ENCODE peak calls at places on chromosome 17, in ten cellular contexts. I is IMR-90, H is heart right ventricle, O is left ventricle myocardium inferior, T is neural progenitor cell, M is lower leg skin, E is GM23338, N is lower lobe of right lung, C is HFF-Myc, X is body of pancreas. A is an unnamed sample.

GRCh38 chr17:50359998-50360461 is 13.0 kb downstream of the MRPL27 start:
- DNase-seq in I (no peak), H (no peak), O (no peak), T (no peak), M (no peak), E (no peak), N (no peak), C (no peak), X (peak; percentile 10), A (no peak)

GRCh38 chr17:81976332-81977210 is 858 bp upstream of the ASPSCR1 start:
- DNase-seq in I (no peak), H (no peak), O (no peak), T (peak; percentile 39), M (no peak), E (peak; percentile 77), N (peak; percentile 76), C (no peak), X (peak; percentile 69), A (no peak)

GRCh38 chr17:33990943-33991706 is 264.0 kb upstream of the CCL2 start:
- DNase-seq in I (no peak), H (no peak), O (no peak), T (no peak), M (no peak), E (no peak), N (no peak), C (no peak), X (no peak), A (no peak)

GRCh38 chr17:14061666-14062560 is 7.4 kb upstream of the COX10 start:
- DNase-seq in I (peak; percentile 84), H (no peak), O (no peak), T (no peak), M (peak; percentile 17), E (peak; percentile 7), N (no peak), C (peak; percentile 52), X (no peak), A (peak; percentile 65)

GRCh38 chr17:48547839-48548686 is 3.2 kb upstream of the HOXB2 start:
- DNase-seq in I (peak; percentile 88), H (no peak), O (no peak), T (peak; percentile 56), M (no peak), E (peak; percentile 66), N (no peak), C (no peak), X (no peak), A (no peak)

GRCh38 chr17:12050646-12051225 is 30.1 kb downstream of the MAP2K4 start:
- DNase-seq in I (no peak), H (no peak), O (no peak), T (no peak), M (no peak), E (no peak), N (no peak), C (no peak), X (no peak), A (no peak)

GRCh38 chr17:34613064-34614019 is 34.0 kb downstream of the TMEM132E start:
- DNase-seq in I (no peak), H (no peak), O (no peak), T (peak; percentile 65), M (no peak), E (peak; percentile 53), N (no peak), C (no peak), X (no peak), A (no peak)

GRCh38 chr17:49762148-49762941 is 1.6 kb downstream of the FAM117A start:
- DNase-seq in I (peak; percentile 12), H (no peak), O (no peak), T (no peak), M (no peak), E (no peak), N (no peak), C (no peak), X (no peak), A (no peak)

GRCh38 chr17:1627987-1628855 is at the start of gene SLC43A2:
- DNase-seq in I (peak; percentile 70), H (peak; percentile 82), O (peak; percentile 84), T (peak; percentile 96), M (peak; percentile 69), E (peak; percentile 95), N (peak; percentile 91), C (no peak), X (peak; percentile 77), A (peak; percentile 56)

GRCh38 chr17:52673791-52674190 is 515.3 kb upstream of the CA10 start:
- DNase-seq in I (no peak), H (no peak), O (no peak), T (no peak), M (no peak), E (no peak), N (no peak), C (no peak), X (no peak), A (no peak)

GRCh38 chr17:2436516-2436915 is 35.7 kb upstream of the MNT start:
- DNase-seq in I (no peak), H (no peak), O (no peak), T (no peak), M (no peak), E (peak; percentile 18), N (no peak), C (no peak), X (peak; percentile 32), A (no peak)

GRCh38 chr17:10013360-10014112 is 108.5 kb upstream of the RCVRN start:
- DNase-seq in I (peak; percentile 66), H (no peak), O (no peak), T (no peak), M (no peak), E (no peak), N (no peak), C (no peak), X (no peak), A (no peak)

GRCh38 chr17:41510251-41511065 is 5.0 kb upstream of the KRT13 start:
- DNase-seq in I (no peak), H (no peak), O (no peak), T (no peak), M (no peak), E (peak; percentile 47), N (no peak), C (no peak), X (no peak), A (no peak)

GRCh38 chr17:72890711-72891110 is 201.8 kb downstream of the SLC39A11 start:
- DNase-seq in I (peak; percentile 23), H (no peak), O (no peak), T (no peak), M (no peak), E (no peak), N (no peak), C (no peak), X (no peak), A (no peak)

GRCh38 chr17:68204736-68205135 is 43.1 kb upstream of the AMZ2 start:
- DNase-seq in I (no peak), H (peak; percentile 38), O (peak; percentile 31), T (no peak), M (no peak), E (no peak), N (peak; percentile 67), C (no peak), X (no peak), A (no peak)

GRCh38 chr17:7932483-7932891 is 481 bp downstream of the CNTROB start:
- DNase-seq in I (peak; percentile 21), H (no peak), O (no peak), T (peak; percentile 59), M (no peak), E (peak; percentile 65), N (peak; percentile 58), C (peak; percentile 9), X (no peak), A (peak; percentile 4)

GRCh38 chr17:51860934-51861561 is 297.5 kb downstream of the CA10 start:
- DNase-seq in I (no peak), H (no peak), O (no peak), T (peak; percentile 83), M (no peak), E (peak; percentile 90), N (no peak), C (no peak), X (peak; percentile 39), A (peak; percentile 10)

DNA sequence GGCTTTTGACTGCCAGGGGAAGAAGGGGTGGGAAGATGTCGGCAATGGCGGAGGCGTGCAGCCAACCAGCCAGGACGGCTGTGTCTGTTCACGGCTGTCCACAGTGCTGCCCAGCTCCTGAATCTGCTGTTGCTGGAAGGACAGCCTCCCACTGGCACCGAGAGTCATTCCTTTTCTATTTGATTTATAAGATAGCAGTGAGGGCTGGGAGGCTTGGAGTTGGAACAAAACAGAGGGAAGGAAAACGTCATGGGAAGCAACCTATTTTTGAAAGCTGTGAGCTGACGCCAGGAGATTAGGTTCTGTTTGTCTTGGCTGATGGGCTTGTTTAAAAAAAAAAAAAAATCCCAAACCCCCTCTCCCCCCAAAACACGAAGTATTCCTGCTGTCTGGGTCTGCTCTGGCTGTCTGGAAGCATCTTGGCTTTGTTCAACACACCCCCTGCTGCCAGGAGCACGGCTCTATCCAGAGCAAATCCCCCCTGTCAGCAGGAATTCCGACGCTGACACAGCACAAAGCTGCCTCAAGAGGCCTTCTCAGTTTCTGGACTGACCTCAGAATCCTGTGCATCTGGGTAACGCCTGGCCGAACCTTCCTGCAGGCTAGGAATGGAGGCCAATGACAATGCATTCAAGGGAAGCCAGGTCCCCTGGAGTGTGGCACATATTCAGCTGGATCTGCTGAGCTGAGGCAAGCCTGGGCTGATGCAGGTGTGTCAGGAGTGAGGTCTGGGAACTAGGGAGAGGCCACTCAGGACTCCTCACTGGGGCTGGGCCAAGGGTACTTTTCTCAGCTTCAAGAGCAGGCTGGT is 41.0 kb upstream of the SREBF1 start:
- DNase-seq in I (peak; percentile 90), H (peak; percentile 81), O (peak; percentile 80), T (peak; percentile 92), M (peak; percentile 55), E (peak; percentile 59), N (peak; percentile 77), C (peak; percentile 42), X (peak; percentile 84), A (peak; percentile 87)
- TF ChIP-seq CTCF in I (peak; percentile 20), H (no peak), O (peak; percentile 20), T (no peak), M (no peak), E (no peak), N (no peak), C (no peak), X (no peak), A (peak; percentile 29)

GRCh38 chr17:39636927-39637736 is at the start of gene STARD3:
- DNase-seq in I (peak; percentile 82), H (peak; percentile 93), O (peak; percentile 95), T (peak; percentile 96), M (peak; percentile 85), E (peak; percentile 95), N (peak; percentile 97), C (peak; percentile 36), X (peak; percentile 92), A (peak; percentile 75)
- TF ChIP-seq CTCF in I (peak; percentile 14), H (peak; percentile 19), O (peak; percentile 30), T (peak; percentile 19), M (no peak), E (no peak), N (peak; percentile 24), C (no peak), X (no peak), A (peak; percentile 2)

GRCh38 chr17:80477647-80478478 is 1.5 kb upstream of the NPTX1 start:
- DNase-seq in I (peak; percentile 59), H (no peak), O (no peak), T (peak; percentile 91), M (no peak), E (peak; percentile 82), N (no peak), C (no peak), X (no peak), A (peak; percentile 48)
- TF ChIP-seq CTCF in I (peak; percentile 79), H (peak; percentile 35), O (peak; percentile 57), T (peak; percentile 64), M (no peak), E (peak; percentile 23), N (peak; percentile 36), C (peak; percentile 47), X (no peak), A (peak; percentile 77)

GRCh38 chr17:56891751-56892150 is 22.1 kb downstream of the TRIM25 start:
- DNase-seq in I (no peak), H (peak; percentile 44), O (peak; percentile 23), T (peak; percentile 22), M (no peak), E (peak; percentile 76), N (peak; percentile 65), C (no peak), X (peak; percentile 51), A (no peak)
- TF ChIP-seq CTCF in I (peak; percentile 34), H (peak; percentile 39), O (peak; percentile 53), T (peak; percentile 50), M (no peak), E (peak; percentile 72), N (peak; percentile 60), C (peak; percentile 39), X (peak; percentile 20), A (peak; percentile 64)

A was measured in brain microvascular endothelial cell.